ENCODE peak calls at places on chromosomes 3 and 15, in nine cellular contexts. V is mucosa of descending colon, Z is right lobe of liver, M is gastrocnemius medialis, U is kidney, D is endodermal cell, H is breast epithelium, Y is Calu3, B is fibroblast of pulmonary artery. Q is an unnamed sample.

GRCh38 chr3:178084938-178085816 is 451.1 kb upstream of the KCNMB2 start:
- DNase-seq in Z (peak), Y (no peak), B (peak), V (peak), U (peak), D (peak), H (peak), M (peak), Q (no peak)

GRCh38 chr3:44066806-44067205 is 174.9 kb upstream of the TOPAZ1 start:
- DNase-seq in Z (no peak), M (no peak), H (no peak), V (no peak), U (no peak), Y (no peak), D (no peak), B (no peak), Q (no peak)

GRCh38 chr3:62892951-62893350 is 17.7 kb upstream of the CADPS start:
- DNase-seq in M (no peak), U (no peak), V (no peak), B (no peak), Y (no peak), Z (no peak), H (no peak), D (no peak), Q (no peak)

GRCh38 chr3:128394033-128394432 is 72.7 kb downstream of the DNAJB8 start:
- DNase-seq in U (peak), Y (no peak), D (no peak), Z (no peak), H (no peak), B (no peak), V (no peak), M (no peak), Q (no peak)

GRCh38 chr15:69093127-69093526 is 67.3 kb upstream of the GLCE start:
- DNase-seq in H (no peak), B (peak), Z (no peak), Y (no peak), V (no peak), M (no peak), D (peak), U (no peak), Q (no peak)

GRCh38 chr3:107431048-107431297 is 53.7 kb downstream of the CCDC54 start:
- DNase-seq in M (peak), D (peak), Z (no peak), B (no peak), H (peak), U (no peak), V (peak), Y (no peak), Q (no peak)

GRCh38 chr3:88041005-88041404 is 17.8 kb downstream of the CGGBP1 start:
- DNase-seq in H (no peak), D (peak), Z (no peak), U (no peak), V (no peak), Y (no peak), M (no peak), B (no peak), Q (no peak)

GRCh38 chr15:75815811-75816719 is 27.2 kb upstream of the UBE2Q2 start:
- DNase-seq in H (no peak), U (no peak), B (peak), V (no peak), Y (no peak), D (no peak), Z (no peak), M (no peak), Q (no peak)

GRCh38 chr3:57382933-57383332 is 90.4 kb upstream of the ASB14 start:
- DNase-seq in U (no peak), D (no peak), Y (no peak), M (no peak), H (no peak), B (peak), Z (no peak), V (no peak), Q (no peak)

GRCh38 chr15:37252530-37252929 is 152.2 kb upstream of the MEIS2 start:
- DNase-seq in D (peak), V (no peak), U (no peak), Z (no peak), Y (no peak), B (no peak), H (no peak), M (no peak), Q (no peak)

DNA sequence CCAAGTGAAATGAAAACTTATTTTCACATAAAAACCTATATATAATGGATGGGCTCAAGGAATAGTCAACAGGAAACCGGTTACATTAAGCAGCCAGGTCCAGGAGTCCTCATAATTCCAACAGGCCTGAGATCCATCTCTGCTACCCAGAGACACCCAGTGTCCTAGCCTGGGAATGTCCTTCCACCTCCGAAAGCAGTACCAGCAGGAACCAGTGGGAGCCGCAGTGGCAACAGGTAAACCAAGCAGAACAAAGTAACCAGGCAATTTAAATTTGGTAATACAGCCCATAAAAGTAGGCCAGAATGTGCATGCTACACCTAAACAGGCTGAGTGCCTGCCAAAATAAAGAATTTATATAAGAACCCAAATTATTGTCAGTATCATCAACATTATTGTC is 195.6 kb downstream of the ZBBX start:
- DNase-seq in B (no peak), V (no peak), Y (no peak), Z (no peak), U (no peak), M (no peak), H (no peak), D (peak), Q (no peak)
- TF ChIP-seq CTCF in B (no peak), V (no peak), Y (no peak), Z (no peak), U (no peak), M (no peak), H (no peak), D (peak), Q (no peak)

GRCh38 chr15:62569460-62570404 is 404.6 kb upstream of the C2CD4B start:
- DNase-seq in B (peak), H (no peak), D (no peak), Y (peak), Z (peak), M (peak), U (peak), V (peak), Q (no peak)

GRCh38 chr15:62570405-62570783 is 405.3 kb upstream of the C2CD4B start:
- DNase-seq in B (no peak), U (no peak), M (no peak), Z (no peak), Y (no peak), D (no peak), V (no peak), H (no peak), Q (no peak)

GRCh38 chr15:62568004-62568403 is 402.9 kb upstream of the C2CD4B start:
- DNase-seq in H (no peak), Z (no peak), D (no peak), V (peak), B (no peak), M (no peak), Y (no peak), U (no peak), Q (no peak)

GRCh38 chr15:62567501-62567900 is 402.4 kb upstream of the C2CD4B start:
- DNase-seq in Z (no peak), V (no peak), Y (no peak), M (no peak), D (no peak), B (no peak), U (no peak), H (no peak), Q (no peak)

DNA sequence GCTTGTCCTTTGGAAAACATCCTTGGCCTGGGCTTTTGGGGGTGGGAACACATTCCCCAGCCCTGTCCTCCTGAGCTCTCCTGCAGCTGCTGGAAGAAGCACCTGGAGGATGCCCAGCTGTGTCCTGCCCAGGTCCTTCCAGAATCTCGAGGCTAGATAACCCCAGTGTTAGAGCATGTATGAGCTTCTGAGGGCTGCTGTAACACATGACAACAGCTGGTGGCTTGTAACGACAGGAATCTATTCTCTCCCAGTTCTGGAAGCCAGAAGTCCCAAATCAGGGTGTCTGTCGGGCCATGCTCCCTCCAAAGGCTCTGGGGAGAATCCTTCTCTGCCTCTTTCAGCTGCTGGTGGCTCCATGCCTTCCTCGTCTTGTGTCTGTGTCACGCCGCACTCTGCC is 403.6 kb upstream of the C2CD4B start:
- DNase-seq in D (no peak), M (no peak), B (no peak), Z (no peak), Y (no peak), U (no peak), H (no peak), V (no peak), Q (no peak)
- TF ChIP-seq CTCF in D (no peak), M (no peak), B (no peak), Z (no peak), Y (no peak), U (no peak), H (no peak), V (no peak), Q (no peak)

DNA sequence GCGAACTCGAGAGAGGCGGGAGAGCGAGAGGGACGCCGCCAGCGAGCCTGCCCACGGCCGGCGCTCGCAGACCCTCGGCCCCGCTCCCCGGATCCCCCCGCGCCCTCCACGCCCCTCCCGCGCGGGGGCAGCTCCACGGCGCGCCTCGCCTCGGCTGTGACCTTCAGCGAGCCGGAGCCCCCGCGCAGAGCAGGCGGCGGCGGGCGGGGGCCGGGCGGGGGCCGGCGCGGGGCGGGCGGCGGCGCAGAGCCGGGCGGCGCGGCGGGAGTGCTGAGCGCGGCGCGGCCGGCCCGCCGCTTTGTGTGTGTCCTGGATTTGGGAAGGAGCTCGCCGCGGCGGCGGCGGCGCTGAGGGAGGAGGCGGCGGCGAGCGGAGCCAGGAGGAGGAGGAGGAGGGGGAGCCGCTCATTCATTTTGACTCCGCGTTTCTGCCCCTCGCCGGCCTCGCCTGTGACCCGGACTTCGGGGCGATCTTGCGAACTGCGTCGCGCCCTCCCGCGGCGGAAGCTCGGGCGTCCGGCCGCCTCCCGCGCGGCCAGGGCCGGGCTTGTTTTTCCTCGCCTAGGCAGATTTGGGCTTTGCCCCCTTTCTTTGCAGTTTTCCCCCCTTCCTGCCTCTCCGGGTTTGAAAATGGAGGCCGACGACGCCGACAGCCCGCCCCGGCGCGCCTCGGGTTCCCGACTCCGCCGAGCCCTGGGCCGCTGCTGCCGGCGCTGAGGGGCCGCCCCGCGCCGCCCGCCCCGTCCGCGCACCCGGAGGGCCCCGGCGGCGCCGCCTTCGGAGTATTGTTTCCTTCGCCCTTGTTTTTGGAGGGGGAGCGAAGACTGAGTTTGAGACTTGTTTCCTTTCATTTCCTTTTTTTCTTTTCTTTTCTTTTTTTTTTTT is 557 bp downstream of the IGF1R start:
- DNase-seq in D (peak), Y (peak), B (peak), M (no peak), H (no peak), V (peak), U (peak), Z (peak), Q (peak)
- TF ChIP-seq CTCF in D (no peak), Y (no peak), B (no peak), M (no peak), H (no peak), V (peak), U (no peak), Z (no peak), Q (no peak)

GRCh38 chr15:31786360-31786759 is 244.0 kb upstream of the CHRNA7 start:
- DNase-seq in U (no peak), Z (no peak), V (no peak), B (no peak), M (no peak), D (no peak), H (no peak), Y (no peak), Q (no peak)

GRCh38 chr15:31782951-31783350 is 247.4 kb upstream of the CHRNA7 start:
- DNase-seq in V (no peak), Z (no peak), M (no peak), B (no peak), Y (no peak), H (no peak), D (peak), U (no peak), Q (no peak)

GRCh38 chr15:31782016-31782783 is 248.1 kb upstream of the CHRNA7 start:
- DNase-seq in V (no peak), D (no peak), Y (no peak), U (no peak), Z (no peak), M (no peak), B (no peak), H (no peak), Q (no peak)

GRCh38 chr15:31776039-31776438 is 254.3 kb upstream of the CHRNA7 start:
- DNase-seq in U (no peak), M (no peak), V (no peak), B (no peak), Y (no peak), Z (no peak), H (no peak), D (no peak), Q (no peak)

DNA sequence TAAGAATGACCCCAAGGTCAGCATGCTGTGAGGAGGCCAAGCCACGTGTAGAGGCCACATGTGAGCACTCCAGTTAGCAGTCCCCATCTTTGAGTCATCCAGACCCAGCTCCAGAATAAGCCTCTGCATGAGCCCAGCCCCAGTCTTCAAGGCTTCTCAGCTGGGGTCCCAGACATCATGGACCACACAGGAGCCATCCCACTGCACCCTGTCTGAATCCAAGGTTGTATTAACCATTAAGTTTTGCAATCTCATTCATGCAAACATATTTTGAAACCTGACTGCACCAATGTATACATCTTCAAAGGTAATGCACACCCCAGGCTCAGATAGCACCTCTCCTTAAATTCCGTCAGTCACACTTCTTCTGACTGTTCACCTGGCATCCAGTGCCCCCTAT is 249.1 kb upstream of the CHRNA7 start:
- DNase-seq in H (no peak), M (no peak), Y (no peak), V (no peak), D (no peak), U (no peak), Z (no peak), B (no peak), Q (no peak)
- TF ChIP-seq CTCF in H (no peak), M (no peak), Y (no peak), V (no peak), D (no peak), U (no peak), Z (no peak), B (no peak), Q (no peak)

Q was measured in activated B cell treated with CpG ODN at 0.5 μM for 24 hours.